ENCODE peak calls at places on chromosomes 5 and 9, in seven cellular contexts. V is AG09319; A is cardiac muscle cell; F is AG04449; K is hepatocyte; J is tibial artery; U is CD8-positive, alpha-beta T cell. Y is an unnamed sample.

GRCh38 chr5:68957591-68957990 is 136.2 kb upstream of the SLC30A5 start:
- DNase-seq in V (no peak), A (no peak), F (no peak), K (no peak), J (no peak), U (no peak), Y (no peak)

GRCh38 chr5:132526290-132526973 is 16.9 kb downstream of the IL5 start:
- DNase-seq in V (no peak), A (peak; percentile 66), F (no peak), K (peak; percentile 74), J (no peak), U (peak; percentile 33), Y (peak; percentile 50)

GRCh38 chr9:78663367-78663766 is 366.4 kb downstream of the PSAT1 start:
- DNase-seq in V (no peak), A (no peak), F (no peak), K (no peak), J (no peak), U (no peak), Y (no peak)

GRCh38 chr9:109990541-109990940 is 210.5 kb downstream of the PALM2AKAP2 start:
- DNase-seq in V (no peak), A (no peak), F (no peak), K (no peak), J (no peak), U (no peak), Y (no peak)

GRCh38 chr5:108061941-108062340 is 320.0 kb downstream of the FBXL17 start:
- DNase-seq in V (no peak), A (no peak), F (no peak), K (no peak), J (no peak), U (no peak), Y (no peak)

GRCh38 chr9:73153793-73154227 is 2.1 kb downstream of the ANXA1 start:
- DNase-seq in V (no peak), A (no peak), F (no peak), K (no peak), J (no peak), U (no peak), Y (no peak)

GRCh38 chr5:126519637-126520592 is 75.1 kb downstream of the ALDH7A1 start:
- DNase-seq in V (no peak), A (no peak), F (no peak), K (peak; percentile 18), J (no peak), U (no peak), Y (no peak)

GRCh38 chr9:75235632-75236031 is 147.3 kb downstream of the OSTF1 start:
- DNase-seq in V (no peak), A (no peak), F (no peak), K (peak; percentile 67), J (no peak), U (no peak), Y (no peak)

GRCh38 chr5:173618927-173619519 is 2.6 kb upstream of the BOD1 start:
- DNase-seq in V (peak; percentile 23), A (peak; percentile 74), F (no peak), K (peak; percentile 75), J (no peak), U (peak; percentile 34), Y (peak; percentile 76)

GRCh38 chr5:95904827-95905226 is 56.8 kb downstream of the ELL2 start:
- DNase-seq in V (no peak), A (no peak), F (no peak), K (no peak), J (no peak), U (no peak), Y (no peak)

GRCh38 chr9:32378993-32379729 is 5.3 kb upstream of the ACO1 start:
- DNase-seq in V (peak; percentile 60), A (peak; percentile 76), F (no peak), K (peak; percentile 83), J (no peak), U (peak; percentile 50), Y (peak; percentile 65)

GRCh38 chr5:50958852-50959457 is 292.5 kb downstream of the PARP8 start:
- DNase-seq in V (peak; percentile 1), A (peak; percentile 62), F (no peak), K (peak; percentile 74), J (no peak), U (no peak), Y (no peak)

GRCh38 chr9:87464110-87464991 is 33.3 kb upstream of the DAPK1 start:
- DNase-seq in V (peak; percentile 2), A (no peak), F (no peak), K (no peak), J (no peak), U (no peak), Y (peak; percentile 54)

GRCh38 chr5:116273458-116274242 is 188.8 kb downstream of the COMMD10 start:
- DNase-seq in V (no peak), A (no peak), F (no peak), K (no peak), J (no peak), U (no peak), Y (peak; percentile 2)

GRCh38 chr9:5455181-5455580 is 4.8 kb downstream of the CD274 start:
- DNase-seq in V (no peak), A (no peak), F (no peak), K (no peak), J (no peak), U (no peak), Y (no peak)

GRCh38 chr5:5318426-5319205 is 103.9 kb upstream of the ICE1 start:
- DNase-seq in V (no peak), A (no peak), F (no peak), K (no peak), J (no peak), U (no peak), Y (no peak)

GRCh38 chr9:37364751-37365360 is 57.6 kb upstream of the GRHPR start:
- DNase-seq in V (no peak), A (no peak), F (no peak), K (no peak), J (no peak), U (no peak), Y (no peak)
- TF ChIP-seq CTCF in V (no peak), A (no peak), F (peak; percentile 4), K (no peak), J (no peak), U (no peak), Y (peak; percentile 38)

DNA sequence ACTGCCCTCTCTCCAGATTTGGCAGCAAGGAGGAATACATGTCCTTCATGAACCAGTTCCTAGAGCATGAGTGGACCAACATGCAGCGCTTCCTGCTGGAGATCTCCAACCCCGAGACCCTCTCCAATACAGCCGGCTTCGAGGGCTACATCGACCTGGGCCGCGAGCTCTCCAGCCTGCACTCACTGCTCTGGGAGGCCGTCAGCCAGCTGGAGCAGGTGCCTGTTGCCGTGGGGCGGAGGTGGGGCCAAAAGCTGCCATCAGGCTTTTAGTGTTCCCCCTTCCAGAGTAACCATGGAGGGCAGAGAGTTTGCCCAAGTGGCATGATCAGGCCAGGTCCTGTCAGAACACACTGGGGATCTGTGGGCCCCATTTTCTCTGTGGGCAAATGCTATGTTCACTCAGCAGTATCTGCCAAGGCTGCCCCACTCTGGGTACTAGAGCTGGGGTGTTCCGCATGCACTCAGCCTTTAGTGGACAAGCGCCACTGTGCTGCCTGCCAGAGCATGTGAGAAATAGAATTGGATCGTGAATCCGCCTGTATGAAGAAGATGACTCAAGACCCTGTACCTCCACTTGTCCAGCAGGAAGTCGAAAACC is 117.1 kb downstream of the DAB2IP start:
- DNase-seq in V (no peak), A (no peak), F (no peak), K (no peak), J (no peak), U (no peak), Y (no peak)
- TF ChIP-seq CTCF in V (no peak), A (no peak), F (no peak), K (no peak), J (no peak), U (no peak), Y (no peak)

DNA sequence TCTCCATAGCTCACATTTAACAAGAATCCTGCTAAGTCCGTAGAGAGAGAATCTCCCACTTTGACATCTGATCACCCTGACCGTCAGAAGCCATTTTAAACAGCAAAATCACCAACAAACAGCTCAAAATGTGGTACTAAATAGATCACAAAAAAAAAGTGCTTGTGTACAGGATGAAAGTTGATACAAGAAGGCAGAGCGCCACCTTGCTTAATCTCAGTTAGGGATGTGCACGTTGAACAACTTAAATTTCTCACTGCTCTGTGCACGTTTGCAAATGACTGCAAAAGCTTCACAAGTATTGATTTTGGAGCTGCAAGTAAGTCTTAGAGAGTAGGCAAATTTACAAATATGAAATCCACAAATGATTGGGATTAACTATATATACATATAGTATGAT is 63.1 kb upstream of the NREP start:
- DNase-seq in V (no peak), A (no peak), F (no peak), K (peak; percentile 16), J (no peak), U (no peak), Y (no peak)
- TF ChIP-seq CTCF in V (no peak), A (no peak), F (no peak), K (peak; percentile 34), J (no peak), U (no peak), Y (no peak)

GRCh38 chr5:17061973-17062470 is 125.9 kb upstream of the MYO10 start:
- DNase-seq in V (no peak), A (no peak), F (no peak), K (no peak), J (no peak), U (no peak), Y (no peak)
- TF ChIP-seq CTCF in V (no peak), A (no peak), F (no peak), K (no peak), J (no peak), U (no peak), Y (no peak)

GRCh38 chr9:70600479-70600878 is 186.0 kb upstream of the KLF9 start:
- DNase-seq in V (peak; percentile 57), A (no peak), F (no peak), K (peak; percentile 58), J (peak; percentile 78), U (no peak), Y (no peak)
- TF ChIP-seq CTCF in V (peak; percentile 12), A (no peak), F (peak; percentile 0), K (no peak), J (no peak), U (no peak), Y (no peak)

DNA sequence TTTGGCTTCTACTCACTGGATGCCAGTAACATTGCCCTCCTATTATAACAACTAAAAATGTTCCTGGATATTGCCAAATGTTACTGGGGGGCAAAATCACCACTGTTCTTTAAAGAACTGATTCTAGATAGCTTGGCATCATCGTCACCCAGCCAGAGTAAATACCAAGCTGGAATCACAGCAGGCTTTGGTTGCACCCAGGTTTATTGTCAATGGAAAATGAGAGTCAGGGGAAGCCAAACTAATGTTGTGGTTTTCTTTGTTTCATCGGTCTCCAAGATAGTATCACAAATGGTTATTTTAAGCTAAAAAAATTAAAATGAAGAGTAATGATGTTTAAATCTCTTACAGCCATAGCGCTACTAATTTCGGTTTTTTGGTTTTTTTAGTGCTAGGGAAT is 558.2 kb downstream of the EBF1 start:
- DNase-seq in V (no peak), A (no peak), F (no peak), K (no peak), J (no peak), U (no peak), Y (no peak)
- TF ChIP-seq CTCF in V (no peak), A (no peak), F (no peak), K (no peak), J (no peak), U (no peak), Y (no peak)

GRCh38 chr5:36090033-36090432 is 23.4 kb upstream of the UGT3A2 start:
- DNase-seq in V (no peak), A (peak; percentile 17), F (no peak), K (peak; percentile 43), J (no peak), U (no peak), Y (no peak)
- TF ChIP-seq CTCF in V (peak; percentile 45), A (peak; percentile 37), F (peak; percentile 49), K (peak; percentile 24), J (no peak), U (no peak), Y (no peak)

Y was measured in GM13976.